ENCODE peak calls at places on chromosomes 2 and 18, in seven cellular contexts. One of them, this sample, is unnamed.

GRCh38 chr2:6945087-6945813 is 28.0 kb downstream of the RNF144A start:
- DNase-seq in fibroblast of lung: no peak
- DNase-seq in K562: no peak
- DNase-seq in fibroblast of pulmonary artery: no peak
- DNase-seq in cardiac fibroblast: no peak
- DNase-seq in AG04450: no peak
- DNase-seq in mammary epithelial cell: no peak
- DNase-seq in this sample: no peak

GRCh38 chr2:221189431-221189830 is 382.7 kb downstream of the EPHA4 start:
- DNase-seq in fibroblast of lung: no peak
- DNase-seq in K562: no peak
- DNase-seq in fibroblast of pulmonary artery: no peak
- DNase-seq in cardiac fibroblast: no peak
- DNase-seq in AG04450: no peak
- DNase-seq in mammary epithelial cell: no peak
- DNase-seq in this sample: no peak

GRCh38 chr2:32772623-32773221 is 144.9 kb downstream of the TTC27 start:
- DNase-seq in fibroblast of lung: peak; percentile 84
- DNase-seq in K562: peak; percentile 60
- DNase-seq in fibroblast of pulmonary artery: peak; percentile 78
- DNase-seq in cardiac fibroblast: peak; percentile 76
- DNase-seq in AG04450: peak; percentile 23
- DNase-seq in mammary epithelial cell: peak; percentile 19
- DNase-seq in this sample: peak; percentile 17

GRCh38 chr2:130821867-130822266 is 14.8 kb upstream of the ARHGEF4 start:
- DNase-seq in fibroblast of lung: no peak
- DNase-seq in K562: no peak
- DNase-seq in fibroblast of pulmonary artery: no peak
- DNase-seq in cardiac fibroblast: no peak
- DNase-seq in AG04450: no peak
- DNase-seq in mammary epithelial cell: no peak
- DNase-seq in this sample: no peak

GRCh38 chr2:32425719-32426141 is 68.9 kb downstream of the BIRC6 start:
- DNase-seq in fibroblast of lung: peak; percentile 52
- DNase-seq in K562: no peak
- DNase-seq in fibroblast of pulmonary artery: peak; percentile 41
- DNase-seq in cardiac fibroblast: peak; percentile 35
- DNase-seq in AG04450: peak; percentile 38
- DNase-seq in mammary epithelial cell: no peak
- DNase-seq in this sample: peak; percentile 22

GRCh38 chr2:26300234-26300641 is 45.7 kb upstream of the SELENOI start:
- DNase-seq in fibroblast of lung: no peak
- DNase-seq in K562: no peak
- DNase-seq in fibroblast of pulmonary artery: peak; percentile 45
- DNase-seq in cardiac fibroblast: peak; percentile 53
- DNase-seq in AG04450: no peak
- DNase-seq in mammary epithelial cell: peak; percentile 81
- DNase-seq in this sample: no peak

GRCh38 chr2:23513245-23513880 is 128.4 kb downstream of the KLHL29 start:
- DNase-seq in fibroblast of lung: no peak
- DNase-seq in K562: no peak
- DNase-seq in fibroblast of pulmonary artery: no peak
- DNase-seq in cardiac fibroblast: no peak
- DNase-seq in AG04450: no peak
- DNase-seq in mammary epithelial cell: no peak
- DNase-seq in this sample: no peak

GRCh38 chr18:32461704-32462272 is 8.9 kb downstream of the GAREM1 start:
- DNase-seq in fibroblast of lung: no peak
- DNase-seq in K562: no peak
- DNase-seq in fibroblast of pulmonary artery: no peak
- DNase-seq in cardiac fibroblast: no peak
- DNase-seq in AG04450: no peak
- DNase-seq in mammary epithelial cell: no peak
- DNase-seq in this sample: no peak

GRCh38 chr2:239814917-239815637 is 210.1 kb downstream of the NDUFA10 start:
- DNase-seq in fibroblast of lung: no peak
- DNase-seq in K562: no peak
- DNase-seq in fibroblast of pulmonary artery: no peak
- DNase-seq in cardiac fibroblast: no peak
- DNase-seq in AG04450: no peak
- DNase-seq in mammary epithelial cell: no peak
- DNase-seq in this sample: no peak

GRCh38 chr2:181106789-181107418 is 126.5 kb downstream of the UBE2E3 start:
- DNase-seq in fibroblast of lung: peak; percentile 95
- DNase-seq in K562: peak; percentile 11
- DNase-seq in fibroblast of pulmonary artery: peak; percentile 85
- DNase-seq in cardiac fibroblast: peak; percentile 89
- DNase-seq in AG04450: peak; percentile 68
- DNase-seq in mammary epithelial cell: peak; percentile 86
- DNase-seq in this sample: peak; percentile 86

GRCh38 chr2:126874961-126875360 is 23.7 kb upstream of the TEX51 start:
- DNase-seq in fibroblast of lung: no peak
- DNase-seq in K562: no peak
- DNase-seq in fibroblast of pulmonary artery: no peak
- DNase-seq in cardiac fibroblast: no peak
- DNase-seq in AG04450: no peak
- DNase-seq in mammary epithelial cell: no peak
- DNase-seq in this sample: no peak

GRCh38 chr2:125643128-125643527 is 1012.8 kb upstream of the GYPC start:
- DNase-seq in fibroblast of lung: no peak
- DNase-seq in K562: no peak
- DNase-seq in fibroblast of pulmonary artery: no peak
- DNase-seq in cardiac fibroblast: no peak
- DNase-seq in AG04450: no peak
- DNase-seq in mammary epithelial cell: no peak
- DNase-seq in this sample: no peak

GRCh38 chr18:67519582-67519981 is 3.1 kb upstream of the DSEL start:
- DNase-seq in fibroblast of lung: peak; percentile 94
- DNase-seq in K562: no peak
- DNase-seq in fibroblast of pulmonary artery: peak; percentile 74
- DNase-seq in cardiac fibroblast: peak; percentile 75
- DNase-seq in AG04450: peak; percentile 57
- DNase-seq in mammary epithelial cell: no peak
- DNase-seq in this sample: peak; percentile 90

DNA sequence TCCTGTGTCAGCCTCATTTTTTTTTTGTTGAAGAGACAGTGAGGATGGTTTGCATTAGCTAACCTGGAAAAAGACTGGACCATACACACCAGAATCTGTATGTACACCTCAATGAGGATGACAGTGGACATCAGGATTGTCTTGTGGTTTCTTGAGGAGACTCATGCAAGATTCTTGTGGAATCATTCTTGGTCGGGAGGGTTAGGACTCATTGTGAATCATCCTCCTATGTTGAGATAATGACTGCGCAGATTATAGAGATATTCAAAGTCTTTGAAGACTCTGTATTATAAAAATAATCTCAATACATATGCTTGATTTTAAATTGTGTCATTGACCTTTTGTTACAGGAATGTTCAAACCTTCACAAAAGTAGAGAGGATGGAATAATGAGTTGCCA is 49.1 kb upstream of the DOCK10 start:
- DNase-seq in fibroblast of lung: peak; percentile 70
- DNase-seq in K562: no peak
- DNase-seq in fibroblast of pulmonary artery: peak; percentile 57
- DNase-seq in cardiac fibroblast: peak; percentile 21
- DNase-seq in AG04450: peak; percentile 80
- DNase-seq in mammary epithelial cell: peak; percentile 96
- DNase-seq in this sample: peak; percentile 89
- H3K4me3 ChIP-seq in fibroblast of lung: no peak overlapping the region
- H3K4me3 ChIP-seq in K562: no peak overlapping the region
- H3K4me3 ChIP-seq in fibroblast of pulmonary artery: no peak overlapping the region
- H3K4me3 ChIP-seq in cardiac fibroblast: no peak overlapping the region
- H3K4me3 ChIP-seq in AG04450: no peak overlapping the region
- H3K4me3 ChIP-seq in mammary epithelial cell: no peak overlapping the region
- H3K4me3 ChIP-seq in this sample: no peak overlapping the region

GRCh38 chr2:111908578-111908977 is 10.2 kb downstream of the MERTK start:
- DNase-seq in fibroblast of lung: no peak
- DNase-seq in K562: no peak
- DNase-seq in fibroblast of pulmonary artery: no peak
- DNase-seq in cardiac fibroblast: no peak
- DNase-seq in AG04450: no peak
- DNase-seq in mammary epithelial cell: no peak
- DNase-seq in this sample: no peak
- H3K4me3 ChIP-seq in fibroblast of lung: no peak overlapping the region
- H3K4me3 ChIP-seq in K562: no peak overlapping the region
- H3K4me3 ChIP-seq in fibroblast of pulmonary artery: no peak overlapping the region
- H3K4me3 ChIP-seq in cardiac fibroblast: no peak overlapping the region
- H3K4me3 ChIP-seq in AG04450: no peak overlapping the region
- H3K4me3 ChIP-seq in mammary epithelial cell: no peak overlapping the region
- H3K4me3 ChIP-seq in this sample: no peak overlapping the region

GRCh38 chr18:22822024-22822423 is 111.1 kb upstream of the RBBP8 start:
- DNase-seq in fibroblast of lung: peak; percentile 69
- DNase-seq in K562: no peak
- DNase-seq in fibroblast of pulmonary artery: peak; percentile 84
- DNase-seq in cardiac fibroblast: peak; percentile 80
- DNase-seq in AG04450: no peak
- DNase-seq in mammary epithelial cell: peak; percentile 81
- DNase-seq in this sample: peak; percentile 62

GRCh38 chr18:22827741-22828140 is 105.4 kb upstream of the RBBP8 start:
- DNase-seq in fibroblast of lung: no peak
- DNase-seq in K562: no peak
- DNase-seq in fibroblast of pulmonary artery: no peak
- DNase-seq in cardiac fibroblast: no peak
- DNase-seq in AG04450: no peak
- DNase-seq in mammary epithelial cell: no peak
- DNase-seq in this sample: no peak

GRCh38 chr18:22827216-22827615 is 105.9 kb upstream of the RBBP8 start:
- DNase-seq in fibroblast of lung: peak; percentile 50
- DNase-seq in K562: no peak
- DNase-seq in fibroblast of pulmonary artery: peak; percentile 67
- DNase-seq in cardiac fibroblast: peak; percentile 42
- DNase-seq in AG04450: no peak
- DNase-seq in mammary epithelial cell: no peak
- DNase-seq in this sample: no peak

GRCh38 chr18:22826726-22827125 is 106.4 kb upstream of the RBBP8 start:
- DNase-seq in fibroblast of lung: no peak
- DNase-seq in K562: no peak
- DNase-seq in fibroblast of pulmonary artery: peak; percentile 80
- DNase-seq in cardiac fibroblast: peak; percentile 71
- DNase-seq in AG04450: no peak
- DNase-seq in mammary epithelial cell: peak; percentile 99
- DNase-seq in this sample: peak; percentile 53

GRCh38 chr18:22822841-22823508 is 110.2 kb upstream of the RBBP8 start:
- DNase-seq in fibroblast of lung: no peak
- DNase-seq in K562: no peak
- DNase-seq in fibroblast of pulmonary artery: no peak
- DNase-seq in cardiac fibroblast: no peak
- DNase-seq in AG04450: no peak
- DNase-seq in mammary epithelial cell: no peak
- DNase-seq in this sample: no peak
- H3K4me3 ChIP-seq in fibroblast of lung: no peak overlapping the region
- H3K4me3 ChIP-seq in K562: no peak overlapping the region
- H3K4me3 ChIP-seq in fibroblast of pulmonary artery: no peak overlapping the region
- H3K4me3 ChIP-seq in cardiac fibroblast: no peak overlapping the region
- H3K4me3 ChIP-seq in AG04450: no peak overlapping the region
- H3K4me3 ChIP-seq in mammary epithelial cell: no peak overlapping the region
- H3K4me3 ChIP-seq in this sample: no peak overlapping the region

DNA sequence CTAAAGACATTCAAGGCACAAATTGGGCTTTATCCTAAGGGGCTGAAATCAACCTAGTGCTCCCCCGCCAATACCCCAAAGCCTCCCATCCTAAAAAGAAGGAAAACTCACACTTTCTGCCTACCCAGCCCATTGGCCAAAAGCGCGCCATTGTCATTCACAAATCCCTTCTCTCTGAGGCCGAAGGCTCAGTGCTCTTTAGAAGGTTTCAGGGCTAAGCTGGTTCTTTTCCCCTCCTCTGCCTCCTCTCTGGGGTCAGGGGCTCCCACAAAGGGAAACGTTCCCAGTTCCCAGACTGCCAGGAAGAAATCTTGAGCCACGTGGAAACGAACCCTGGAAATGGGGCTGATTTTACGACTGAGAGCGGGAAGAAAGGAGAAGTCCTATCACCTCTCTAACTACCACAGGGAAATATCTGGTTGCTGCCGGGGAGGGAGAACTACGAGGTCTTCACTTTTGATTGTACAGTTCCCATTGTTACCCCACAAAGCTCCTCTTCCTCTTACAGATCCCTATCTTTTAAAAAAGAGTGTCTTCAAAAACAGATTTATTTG is 1.7 kb upstream of the SKOR2 start:
- DNase-seq in fibroblast of lung: no peak
- DNase-seq in K562: no peak
- DNase-seq in fibroblast of pulmonary artery: no peak
- DNase-seq in cardiac fibroblast: no peak
- DNase-seq in AG04450: no peak
- DNase-seq in mammary epithelial cell: no peak
- DNase-seq in this sample: no peak
- H3K4me3 ChIP-seq in fibroblast of lung: no peak overlapping the region
- H3K4me3 ChIP-seq in K562: no peak overlapping the region
- H3K4me3 ChIP-seq in fibroblast of pulmonary artery: no peak overlapping the region
- H3K4me3 ChIP-seq in cardiac fibroblast: no peak overlapping the region
- H3K4me3 ChIP-seq in AG04450: no peak overlapping the region
- H3K4me3 ChIP-seq in mammary epithelial cell: no peak overlapping the region
- H3K4me3 ChIP-seq in this sample: no peak overlapping the region

GRCh38 chr2:28338046-28338753 is 54.5 kb upstream of the FOSL2 start:
- DNase-seq in fibroblast of lung: peak; percentile 97
- DNase-seq in K562: no peak
- DNase-seq in fibroblast of pulmonary artery: peak; percentile 95
- DNase-seq in cardiac fibroblast: peak; percentile 96
- DNase-seq in AG04450: peak; percentile 63
- DNase-seq in mammary epithelial cell: no peak
- DNase-seq in this sample: peak; percentile 95
- H3K4me3 ChIP-seq in fibroblast of lung: no peak overlapping the region
- H3K4me3 ChIP-seq in K562: no peak overlapping the region
- H3K4me3 ChIP-seq in fibroblast of pulmonary artery: no peak overlapping the region
- H3K4me3 ChIP-seq in cardiac fibroblast: no peak overlapping the region
- H3K4me3 ChIP-seq in AG04450: no peak overlapping the region
- H3K4me3 ChIP-seq in mammary epithelial cell: no peak overlapping the region
- H3K4me3 ChIP-seq in this sample: no peak overlapping the region

DNA sequence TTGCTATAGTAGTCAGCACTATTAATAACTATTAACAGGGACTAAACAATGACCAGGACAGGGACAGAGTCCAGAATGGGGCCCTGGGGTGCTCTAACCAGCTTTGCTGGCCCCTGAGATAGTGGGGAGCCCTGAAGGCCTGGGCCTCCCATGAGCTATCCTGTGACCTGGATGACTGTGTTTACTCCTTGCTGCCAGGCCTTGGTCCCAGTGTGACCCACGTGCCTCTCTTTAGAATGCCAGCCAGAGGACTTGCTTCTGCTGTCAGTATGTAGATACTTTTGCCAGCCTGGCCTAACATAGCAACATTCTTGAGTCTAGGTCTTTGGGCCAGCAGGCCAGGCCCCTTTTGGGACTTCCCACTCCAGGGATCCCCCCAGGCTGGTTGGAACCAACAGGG is 11.4 kb downstream of the CDK5R2 start:
- DNase-seq in fibroblast of lung: no peak
- DNase-seq in K562: no peak
- DNase-seq in fibroblast of pulmonary artery: no peak
- DNase-seq in cardiac fibroblast: no peak
- DNase-seq in AG04450: no peak
- DNase-seq in mammary epithelial cell: no peak
- DNase-seq in this sample: no peak
- H3K4me3 ChIP-seq in fibroblast of lung: no peak overlapping the region
- H3K4me3 ChIP-seq in K562: no peak overlapping the region
- H3K4me3 ChIP-seq in fibroblast of pulmonary artery: no peak overlapping the region
- H3K4me3 ChIP-seq in cardiac fibroblast: no peak overlapping the region
- H3K4me3 ChIP-seq in AG04450: no peak overlapping the region
- H3K4me3 ChIP-seq in mammary epithelial cell: no peak overlapping the region
- H3K4me3 ChIP-seq in this sample: no peak overlapping the region

GRCh38 chr2:95719473-95720060 is 127.8 kb downstream of the TRIM43 start:
- DNase-seq in fibroblast of lung: no peak
- DNase-seq in K562: no peak
- DNase-seq in fibroblast of pulmonary artery: no peak
- DNase-seq in cardiac fibroblast: no peak
- DNase-seq in AG04450: no peak
- DNase-seq in mammary epithelial cell: no peak
- DNase-seq in this sample: no peak
- H3K4me3 ChIP-seq in fibroblast of lung: no peak overlapping the region
- H3K4me3 ChIP-seq in K562: no peak overlapping the region
- H3K4me3 ChIP-seq in fibroblast of pulmonary artery: no peak overlapping the region
- H3K4me3 ChIP-seq in cardiac fibroblast: no peak overlapping the region
- H3K4me3 ChIP-seq in AG04450: no peak overlapping the region
- H3K4me3 ChIP-seq in mammary epithelial cell: no peak overlapping the region
- H3K4me3 ChIP-seq in this sample: no peak overlapping the region